ENCODE peak calls at places on chromosomes 6 and 20, in nine cellular contexts. One of them, this sample, is unnamed.

GRCh38 chr6:47655719-47656595 is 42.4 kb upstream of the ADGRF4 start:
- DNase-seq in NCI-H510A treated with DMSO at 0.1 percent for 48 hours: peak
- DNase-seq in NCI-H1436 treated with DMSO at 0.1 percent for 48 hours: no peak
- DNase-seq in right cardiac atrium: no peak
- DNase-seq in endodermal cell: peak
- DNase-seq in BE2C: peak
- DNase-seq in breast epithelium: no peak
- DNase-seq in GM13977: no peak
- DNase-seq in HEK293T: no peak
- DNase-seq in this sample: no peak

GRCh38 chr6:49522710-49523593 is 23.2 kb downstream of the GLYATL3 start:
- DNase-seq in NCI-H510A treated with DMSO at 0.1 percent for 48 hours: peak
- DNase-seq in NCI-H1436 treated with DMSO at 0.1 percent for 48 hours: no peak
- DNase-seq in right cardiac atrium: no peak
- DNase-seq in endodermal cell: no peak
- DNase-seq in BE2C: no peak
- DNase-seq in breast epithelium: no peak
- DNase-seq in GM13977: no peak
- DNase-seq in HEK293T: no peak
- DNase-seq in this sample: no peak

GRCh38 chr6:161549977-161550655 is 276.3 kb upstream of the AGPAT4 start:
- DNase-seq in NCI-H510A treated with DMSO at 0.1 percent for 48 hours: peak
- DNase-seq in NCI-H1436 treated with DMSO at 0.1 percent for 48 hours: no peak
- DNase-seq in right cardiac atrium: no peak
- DNase-seq in endodermal cell: no peak
- DNase-seq in BE2C: no peak
- DNase-seq in breast epithelium: no peak
- DNase-seq in GM13977: no peak
- DNase-seq in HEK293T: peak
- DNase-seq in this sample: no peak

GRCh38 chr6:431986-432385 is 40.4 kb downstream of the IRF4 start:
- DNase-seq in NCI-H510A treated with DMSO at 0.1 percent for 48 hours: no peak
- DNase-seq in NCI-H1436 treated with DMSO at 0.1 percent for 48 hours: no peak
- DNase-seq in right cardiac atrium: no peak
- DNase-seq in endodermal cell: no peak
- DNase-seq in BE2C: no peak
- DNase-seq in breast epithelium: no peak
- DNase-seq in GM13977: peak
- DNase-seq in HEK293T: no peak
- DNase-seq in this sample: no peak

GRCh38 chr6:167932468-167933276 is 64.8 kb upstream of the KIF25 start:
- DNase-seq in NCI-H510A treated with DMSO at 0.1 percent for 48 hours: no peak
- DNase-seq in NCI-H1436 treated with DMSO at 0.1 percent for 48 hours: no peak
- DNase-seq in right cardiac atrium: no peak
- DNase-seq in endodermal cell: no peak
- DNase-seq in BE2C: no peak
- DNase-seq in breast epithelium: no peak
- DNase-seq in GM13977: no peak
- DNase-seq in HEK293T: no peak
- DNase-seq in this sample: no peak

GRCh38 chr20:461254-462198 is 807 bp downstream of the TBC1D20 start:
- DNase-seq in NCI-H510A treated with DMSO at 0.1 percent for 48 hours: peak
- DNase-seq in NCI-H1436 treated with DMSO at 0.1 percent for 48 hours: no peak
- DNase-seq in right cardiac atrium: peak
- DNase-seq in endodermal cell: peak
- DNase-seq in BE2C: peak
- DNase-seq in breast epithelium: no peak
- DNase-seq in GM13977: peak
- DNase-seq in HEK293T: peak
- DNase-seq in this sample: no peak

GRCh38 chr6:73790572-73790971 is 94.6 kb downstream of the CD109 start:
- DNase-seq in NCI-H510A treated with DMSO at 0.1 percent for 48 hours: no peak
- DNase-seq in NCI-H1436 treated with DMSO at 0.1 percent for 48 hours: no peak
- DNase-seq in right cardiac atrium: no peak
- DNase-seq in endodermal cell: no peak
- DNase-seq in BE2C: no peak
- DNase-seq in breast epithelium: no peak
- DNase-seq in GM13977: no peak
- DNase-seq in HEK293T: no peak
- DNase-seq in this sample: no peak

GRCh38 chr6:95133578-95133977 is 443.8 kb upstream of the MANEA start:
- DNase-seq in NCI-H510A treated with DMSO at 0.1 percent for 48 hours: no peak
- DNase-seq in NCI-H1436 treated with DMSO at 0.1 percent for 48 hours: no peak
- DNase-seq in right cardiac atrium: no peak
- DNase-seq in endodermal cell: no peak
- DNase-seq in BE2C: peak
- DNase-seq in breast epithelium: no peak
- DNase-seq in GM13977: no peak
- DNase-seq in HEK293T: peak
- DNase-seq in this sample: no peak

GRCh38 chr6:126341126-126341525 is 1.2 kb downstream of the CENPW start:
- DNase-seq in NCI-H510A treated with DMSO at 0.1 percent for 48 hours: no peak
- DNase-seq in NCI-H1436 treated with DMSO at 0.1 percent for 48 hours: no peak
- DNase-seq in right cardiac atrium: no peak
- DNase-seq in endodermal cell: no peak
- DNase-seq in BE2C: no peak
- DNase-seq in breast epithelium: no peak
- DNase-seq in GM13977: no peak
- DNase-seq in HEK293T: no peak
- DNase-seq in this sample: no peak

GRCh38 chr20:29427201-29428060 is 1830.0 kb upstream of the DEFB115 start:
- DNase-seq in NCI-H510A treated with DMSO at 0.1 percent for 48 hours: no peak
- DNase-seq in NCI-H1436 treated with DMSO at 0.1 percent for 48 hours: no peak
- DNase-seq in right cardiac atrium: no peak
- DNase-seq in endodermal cell: no peak
- DNase-seq in BE2C: peak
- DNase-seq in breast epithelium: no peak
- DNase-seq in GM13977: no peak
- DNase-seq in HEK293T: no peak
- DNase-seq in this sample: no peak

GRCh38 chr6:45741437-45742166 is 274.1 kb downstream of the CLIC5 start:
- DNase-seq in NCI-H510A treated with DMSO at 0.1 percent for 48 hours: no peak
- DNase-seq in NCI-H1436 treated with DMSO at 0.1 percent for 48 hours: no peak
- DNase-seq in right cardiac atrium: no peak
- DNase-seq in endodermal cell: no peak
- DNase-seq in BE2C: no peak
- DNase-seq in breast epithelium: no peak
- DNase-seq in GM13977: peak
- DNase-seq in HEK293T: no peak
- DNase-seq in this sample: no peak

GRCh38 chr6:32060966-32061655 is 22.9 kb downstream of the CYP21A2 start:
- DNase-seq in NCI-H510A treated with DMSO at 0.1 percent for 48 hours: peak
- DNase-seq in NCI-H1436 treated with DMSO at 0.1 percent for 48 hours: no peak
- DNase-seq in right cardiac atrium: peak
- DNase-seq in endodermal cell: no peak
- DNase-seq in BE2C: no peak
- DNase-seq in breast epithelium: no peak
- DNase-seq in GM13977: no peak
- DNase-seq in HEK293T: no peak
- DNase-seq in this sample: no peak

GRCh38 chr6:15406452-15406851 is 160.6 kb downstream of the JARID2 start:
- DNase-seq in NCI-H510A treated with DMSO at 0.1 percent for 48 hours: no peak
- DNase-seq in NCI-H1436 treated with DMSO at 0.1 percent for 48 hours: no peak
- DNase-seq in right cardiac atrium: no peak
- DNase-seq in endodermal cell: no peak
- DNase-seq in BE2C: no peak
- DNase-seq in breast epithelium: no peak
- DNase-seq in GM13977: no peak
- DNase-seq in HEK293T: no peak
- DNase-seq in this sample: no peak

GRCh38 chr6:143965503-143966171 is 42.4 kb downstream of the PLAGL1 start:
- DNase-seq in NCI-H510A treated with DMSO at 0.1 percent for 48 hours: no peak
- DNase-seq in NCI-H1436 treated with DMSO at 0.1 percent for 48 hours: no peak
- DNase-seq in right cardiac atrium: no peak
- DNase-seq in endodermal cell: peak
- DNase-seq in BE2C: no peak
- DNase-seq in breast epithelium: no peak
- DNase-seq in GM13977: no peak
- DNase-seq in HEK293T: no peak
- DNase-seq in this sample: no peak

GRCh38 chr20:13868331-13868730 is 83.5 kb downstream of the NDUFAF5 start:
- DNase-seq in NCI-H510A treated with DMSO at 0.1 percent for 48 hours: no peak
- DNase-seq in NCI-H1436 treated with DMSO at 0.1 percent for 48 hours: no peak
- DNase-seq in right cardiac atrium: no peak
- DNase-seq in endodermal cell: no peak
- DNase-seq in BE2C: no peak
- DNase-seq in breast epithelium: no peak
- DNase-seq in GM13977: no peak
- DNase-seq in HEK293T: no peak
- DNase-seq in this sample: peak

GRCh38 chr6:109000289-109000688 is 94.4 kb downstream of the SESN1 start:
- DNase-seq in NCI-H510A treated with DMSO at 0.1 percent for 48 hours: no peak
- DNase-seq in NCI-H1436 treated with DMSO at 0.1 percent for 48 hours: no peak
- DNase-seq in right cardiac atrium: no peak
- DNase-seq in endodermal cell: no peak
- DNase-seq in BE2C: no peak
- DNase-seq in breast epithelium: no peak
- DNase-seq in GM13977: no peak
- DNase-seq in HEK293T: no peak
- DNase-seq in this sample: no peak

GRCh38 chr6:44785123-44785522 is 397.6 kb downstream of the CDC5L start:
- DNase-seq in NCI-H510A treated with DMSO at 0.1 percent for 48 hours: no peak
- DNase-seq in NCI-H1436 treated with DMSO at 0.1 percent for 48 hours: no peak
- DNase-seq in right cardiac atrium: no peak
- DNase-seq in endodermal cell: no peak
- DNase-seq in BE2C: no peak
- DNase-seq in breast epithelium: no peak
- DNase-seq in GM13977: no peak
- DNase-seq in HEK293T: no peak
- DNase-seq in this sample: no peak

GRCh38 chr20:2537101-2537500 is 728 bp downstream of the TMC2 start:
- DNase-seq in NCI-H510A treated with DMSO at 0.1 percent for 48 hours: no peak
- DNase-seq in NCI-H1436 treated with DMSO at 0.1 percent for 48 hours: no peak
- DNase-seq in right cardiac atrium: no peak
- DNase-seq in endodermal cell: no peak
- DNase-seq in BE2C: no peak
- DNase-seq in breast epithelium: no peak
- DNase-seq in GM13977: no peak
- DNase-seq in HEK293T: no peak
- DNase-seq in this sample: no peak

GRCh38 chr6:1014431-1014807 is 297.5 kb upstream of the FOXQ1 start:
- DNase-seq in NCI-H510A treated with DMSO at 0.1 percent for 48 hours: no peak
- DNase-seq in NCI-H1436 treated with DMSO at 0.1 percent for 48 hours: no peak
- DNase-seq in right cardiac atrium: no peak
- DNase-seq in endodermal cell: no peak
- DNase-seq in BE2C: no peak
- DNase-seq in breast epithelium: no peak
- DNase-seq in GM13977: no peak
- DNase-seq in HEK293T: no peak
- DNase-seq in this sample: no peak

GRCh38 chr6:137736048-137736846 is 130.8 kb upstream of the TNFAIP3 start:
- DNase-seq in NCI-H510A treated with DMSO at 0.1 percent for 48 hours: no peak
- DNase-seq in NCI-H1436 treated with DMSO at 0.1 percent for 48 hours: no peak
- DNase-seq in right cardiac atrium: no peak
- DNase-seq in endodermal cell: no peak
- DNase-seq in BE2C: no peak
- DNase-seq in breast epithelium: no peak
- DNase-seq in GM13977: peak
- DNase-seq in HEK293T: no peak
- DNase-seq in this sample: no peak